ENCODE peak calls at places on chromosome 3, in four cellular contexts. I, X, D and R are unnamed samples.

GRCh38 chr3:158696618-158697017 is 24.2 kb upstream of the LXN start:
- DNase-seq in I (peak; percentile 62), D (peak; percentile 39), X (no peak), R (no peak)

GRCh38 chr3:49213998-49214397 is 42.6 kb downstream of the KLHDC8B start:
- DNase-seq in X (no peak), D (no peak), I (no peak), R (no peak)

GRCh38 chr3:13522236-13522635 is 26.7 kb upstream of the FBLN2 start:
- DNase-seq in D (no peak), I (no peak), X (no peak), R (no peak)

GRCh38 chr3:128800241-128801187 is 74.5 kb downstream of the RAB7A start:
- DNase-seq in D (no peak), X (no peak), I (no peak), R (peak; percentile 87)

GRCh38 chr3:57696861-57697321 is 4.0 kb upstream of the DENND6A start:
- DNase-seq in I (peak; percentile 40), X (no peak), D (no peak), R (no peak)

GRCh38 chr3:36524560-36524959 is 144.3 kb downstream of the STAC start:
- DNase-seq in I (no peak), D (no peak), X (no peak), R (no peak)

GRCh38 chr3:125141596-125142417 is 70.7 kb downstream of the SLC12A8 start:
- DNase-seq in X (peak; percentile 63), D (peak; percentile 51), I (peak; percentile 36), R (no peak)

GRCh38 chr3:24377218-24377993 is 117.2 kb downstream of the THRB start:
- DNase-seq in D (no peak), X (no peak), I (peak; percentile 64), R (no peak)

GRCh38 chr3:111733154-111733553 is 125.9 kb upstream of the PHLDB2 start:
- DNase-seq in I (no peak), X (no peak), D (no peak), R (no peak)

GRCh38 chr3:182795383-182795782 is 2.1 kb downstream of the ATP11B start:
- DNase-seq in I (peak; percentile 18), D (peak; percentile 70), X (peak; percentile 69), R (no peak)